ENCODE peak calls at places on chromosomes 4 and X, in six cellular contexts. X is esophagus squamous epithelium, B is uterus, Z is stomach, R is upper lobe of left lung, F is IMR-90. E is an unnamed sample.
A peak's percentile ranks its signal among the peaks of the same experiment; 100 is the strongest.

GRCh38 chrX:74511704-74512103 is 90.4 kb downstream of the SLC16A2 start:
- DNase-seq in F (no peak), X (no peak), Z (no peak), B (no peak), R (no peak), E (no peak)

GRCh38 chrX:22999696-23000223 is at the start of gene DDX53:
- DNase-seq in Z (no peak), R (no peak), X (no peak), F (no peak), B (no peak), E (no peak)

GRCh38 chrX:68113837-68114572 is 319.3 kb downstream of the OPHN1 start:
- DNase-seq in B (no peak), X (no peak), R (no peak), Z (no peak), F (no peak), E (no peak)

GRCh38 chrX:43881410-43882293 is 598 bp downstream of the MAOB start:
- DNase-seq in Z (no peak), X (no peak), R (no peak), B (peak; percentile 46), F (no peak), E (peak; percentile 70)

GRCh38 chrX:51006068-51006467 is 95.5 kb downstream of the BMP15 start:
- DNase-seq in R (no peak), Z (no peak), X (no peak), B (no peak), F (no peak), E (no peak)

GRCh38 chrX:107823042-107823441 is 2.6 kb upstream of the MID2 start:
- DNase-seq in F (no peak), R (no peak), X (no peak), Z (no peak), B (no peak), E (no peak)

GRCh38 chrX:56248492-56248891 is 16.3 kb downstream of the KLF8 start:
- DNase-seq in R (peak; percentile 36), Z (peak; percentile 55), F (peak; percentile 25), X (no peak), B (peak; percentile 43), E (peak; percentile 26)

GRCh38 chr4:160142579-160142978 is 1039.7 kb downstream of the RAPGEF2 start:
- DNase-seq in X (no peak), R (no peak), F (no peak), B (no peak), Z (no peak), E (no peak)

GRCh38 chr4:762211-763190 is 56.9 kb downstream of the PCGF3 start:
- DNase-seq in B (no peak), F (no peak), R (no peak), Z (no peak), X (no peak), E (no peak)

GRCh38 chr4:136329042-136329662 is 1203.1 kb downstream of the PCDH18 start:
- DNase-seq in Z (no peak), X (no peak), R (no peak), F (no peak), B (no peak), E (no peak)

GRCh38 chr4:86441175-86441960 is 81.5 kb upstream of the MAPK10 start:
- DNase-seq in B (no peak), Z (no peak), X (no peak), F (peak; percentile 23), R (no peak), E (no peak)

GRCh38 chrX:7147431-7147977 is at the start of gene STS:
- DNase-seq in X (peak; percentile 6), F (peak; percentile 14), Z (peak; percentile 49), B (peak; percentile 48), R (peak; percentile 37), E (peak; percentile 76)

GRCh38 chr4:189124149-189124758 is 816.4 kb upstream of the FRG1 start:
- DNase-seq in B (no peak), Z (peak; percentile 37), R (no peak), X (no peak), F (peak; percentile 74), E (no peak)

GRCh38 chr4:52640808-52641595 is 18.1 kb downstream of the USP46 start:
- DNase-seq in X (no peak), Z (no peak), B (no peak), F (peak; percentile 70), R (no peak), E (no peak)

GRCh38 chr4:82865592-82865991 is 25.4 kb downstream of the SEC31A start:
- DNase-seq in X (no peak), R (peak; percentile 34), F (peak; percentile 95), B (no peak), Z (no peak), E (no peak)

GRCh38 chr4:126223784-126224407 is 909.1 kb downstream of the FAT4 start:
- DNase-seq in Z (no peak), X (no peak), B (no peak), F (peak; percentile 23), R (no peak), E (no peak)

GRCh38 chr4:163810757-163811156 is 316.3 kb downstream of the TMA16 start:
- DNase-seq in R (no peak), B (no peak), X (no peak), Z (no peak), F (no peak), E (no peak)

GRCh38 chr4:132276185-132276584 is 872.9 kb upstream of the PCDH10 start:
- DNase-seq in Z (no peak), B (no peak), X (no peak), F (no peak), R (no peak), E (no peak)

GRCh38 chr4:127165971-127166370 is 466.8 kb upstream of the INTU start:
- DNase-seq in F (peak; percentile 53), Z (no peak), B (no peak), R (no peak), X (no peak), E (no peak)

GRCh38 chrX:66408507-66408906 is 230.4 kb downstream of the EDA2R start:
- DNase-seq in B (no peak), F (no peak), X (no peak), R (no peak), Z (no peak), E (no peak)

GRCh38 chr4:97670703-97671269 is 472.5 kb downstream of the STPG2 start:
- DNase-seq in F (no peak), Z (no peak), X (no peak), R (no peak), B (no peak), E (no peak)

GRCh38 chrX:23372220-23372902 is 37.7 kb downstream of the PTCHD1 start:
- DNase-seq in B (no peak), X (no peak), F (no peak), R (no peak), Z (no peak), E (no peak)

GRCh38 chrX:104113237-104113965 is 1.1 kb downstream of the ZCCHC18 start:
- DNase-seq in B (peak; percentile 47), X (no peak), Z (peak; percentile 57), F (peak; percentile 53), R (peak; percentile 33), E (peak; percentile 60)

GRCh38 chr4:76753814-76754213 is 144.1 kb downstream of the SOWAHB start:
- DNase-seq in X (no peak), R (no peak), Z (no peak), B (no peak), F (peak; percentile 98), E (no peak)

GRCh38 chr4:159487284-159487747 is 384.4 kb downstream of the RAPGEF2 start:
- DNase-seq in Z (peak; percentile 37), X (no peak), F (peak; percentile 74), R (peak; percentile 27), B (no peak), E (no peak)

GRCh38 chr4:66750273-66750672 is 795.0 kb downstream of the CENPC start:
- DNase-seq in X (no peak), B (no peak), R (no peak), Z (no peak), F (no peak), E (no peak)

GRCh38 chrX:119784747-119785446 is 6.5 kb downstream of the RPL39 start:
- DNase-seq in F (peak; percentile 23), R (peak; percentile 34), Z (peak; percentile 44), X (no peak), B (no peak), E (peak; percentile 54)

GRCh38 chr4:7655549-7656243 is 221.0 kb upstream of the PSAPL1 start:
- DNase-seq in R (no peak), X (no peak), B (no peak), Z (no peak), F (no peak), E (no peak)
- H3K27ac ChIP-seq in R (no peak overlapping the region), X (no peak overlapping the region), B (no peak overlapping the region), Z (no peak overlapping the region), F (no peak overlapping the region), E (no peak overlapping the region)

DNA sequence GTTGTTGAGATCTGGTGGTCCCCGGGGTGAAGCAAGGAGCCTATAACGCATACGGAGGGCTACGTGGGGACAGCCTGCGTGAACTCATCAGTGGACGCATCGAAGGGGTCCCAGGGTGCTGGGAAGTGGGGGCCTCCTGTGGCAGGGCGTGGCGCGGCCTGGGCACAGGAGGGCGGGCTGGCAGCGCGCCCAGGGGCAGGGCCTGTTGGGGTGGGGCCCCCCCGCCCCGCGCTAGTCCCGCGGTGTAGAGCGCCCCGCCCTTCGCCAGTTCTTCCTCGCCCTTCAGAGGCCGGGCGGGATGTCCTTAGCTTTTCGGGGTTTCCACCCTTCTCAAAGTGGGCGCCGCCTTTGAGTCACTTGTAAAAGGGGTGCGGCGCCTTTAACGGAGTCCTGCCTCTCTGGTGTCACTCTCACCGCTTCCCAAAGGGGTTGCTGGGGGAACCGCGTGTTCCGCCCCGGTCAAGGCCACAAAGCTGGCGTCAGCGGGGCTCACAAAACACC is 632 bp downstream of the PLP2 start:
- DNase-seq in X (no peak), R (peak; percentile 89), F (peak; percentile 20), B (peak; percentile 62), Z (peak; percentile 74), E (peak; percentile 79)
- TF ChIP-seq POLR2A in X (peak; percentile 29), R (no peak), F (no peak), B (no peak), Z (no peak), E (no peak)

GRCh38 chr4:15376145-15376544 is 51.7 kb upstream of the C1QTNF7 start:
- DNase-seq in Z (no peak), R (no peak), X (no peak), B (no peak), F (no peak), E (no peak)

GRCh38 chr4:15376594-15376993 is 51.2 kb upstream of the C1QTNF7 start:
- DNase-seq in R (no peak), B (no peak), F (peak; percentile 42), X (no peak), Z (no peak), E (no peak)

GRCh38 chr4:15375707-15376106 is 52.1 kb upstream of the C1QTNF7 start:
- DNase-seq in F (no peak), Z (no peak), B (no peak), R (no peak), X (no peak), E (no peak)

GRCh38 chr4:15378055-15378454 is 49.8 kb upstream of the C1QTNF7 start:
- DNase-seq in Z (no peak), B (no peak), F (peak; percentile 38), X (no peak), R (no peak), E (no peak)

DNA sequence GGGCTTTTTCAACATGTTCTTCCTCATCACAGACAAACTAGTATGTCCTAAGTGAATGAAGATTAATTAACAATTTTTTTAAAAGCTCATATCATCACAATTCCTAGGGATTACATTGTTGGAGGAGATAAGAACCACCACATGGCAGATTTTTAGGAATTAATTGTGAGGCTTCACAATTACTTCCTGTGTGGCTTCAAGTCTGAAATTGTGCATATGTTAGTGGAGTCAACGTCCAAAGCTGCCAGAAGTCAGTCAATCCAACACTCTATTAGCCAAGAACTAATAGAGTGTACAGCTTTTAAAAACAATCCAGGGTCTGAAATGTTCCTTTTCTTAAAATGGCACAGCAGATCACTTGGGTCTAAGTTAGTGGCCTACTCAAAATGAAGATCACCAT is 49.3 kb upstream of the C1QTNF7 start:
- DNase-seq in B (no peak), R (no peak), Z (no peak), X (no peak), F (no peak), E (no peak)
- H3K27ac ChIP-seq in B (peak overlapping the region; percentile 25), R (no peak overlapping the region), Z (peak overlapping the region; percentile 48), X (peak overlapping the region; percentile 65), F (no peak overlapping the region), E (no peak overlapping the region)

GRCh38 chrX:9961750-9962149 is 5.4 kb upstream of the CLDN34 start:
- DNase-seq in X (no peak), F (no peak), B (no peak), Z (no peak), R (no peak), E (no peak)
- TF ChIP-seq POLR2A in X (no peak), F (no peak), B (no peak), Z (no peak), R (no peak), E (no peak)

E was measured in Peyer's patch.